ENCODE peak calls at places on chromosomes 11 and 22, in ten cellular contexts. R is CD4-positive, alpha-beta memory T cell; W is K562; K is transverse colon; B is HCT116; X is esophagus muscularis mucosa; A is pancreas; D is stomach; I is body of pancreas; F is cardiac muscle cell. Y is an unnamed sample. For H3K36me3 and H3K9me3, the result is how much of the 10 kb centered on the place peaks cover.

GRCh38 chr11:35346472-35347136 is 72.8 kb downstream of the SLC1A2 start:
- DNase-seq in R (no peak), W (no peak), K (no peak), B (no peak), X (no peak), A (no peak), D (no peak), I (no peak), F (no peak), Y (no peak)

GRCh38 chr11:111000400-111001090 is 245.0 kb upstream of the POU2AF2 start:
- DNase-seq in R (no peak), W (no peak), K (no peak), B (no peak), X (peak), A (no peak), D (no peak), I (no peak), F (peak), Y (no peak)

GRCh38 chr11:70517996-70518907 is 119.9 kb downstream of the CTTN start:
- DNase-seq in R (no peak), W (no peak), K (no peak), B (no peak), X (no peak), A (no peak), D (no peak), I (no peak), F (peak), Y (peak)

GRCh38 chr22:46078241-46079092 is 71.9 kb upstream of the PPARA start:
- DNase-seq in R (no peak), W (no peak), K (peak), B (no peak), X (no peak), A (peak), D (peak), I (peak), F (no peak), Y (peak)

GRCh38 chr11:123590296-123590912 is 64.0 kb downstream of the SCN3B start:
- DNase-seq in R (no peak), W (no peak), K (peak), B (peak), X (no peak), A (peak), D (peak), I (peak), F (peak), Y (peak)

GRCh38 chr22:43726964-43727543 is 85.1 kb downstream of the EFCAB6 start:
- DNase-seq in R (no peak), W (no peak), K (no peak), B (no peak), X (peak), A (no peak), D (no peak), I (no peak), F (no peak), Y (no peak)

GRCh38 chr22:42969348-42969975 is 45.5 kb downstream of the PACSIN2 start:
- DNase-seq in R (no peak), W (no peak), K (no peak), B (no peak), X (no peak), A (no peak), D (no peak), I (no peak), F (peak), Y (peak)

GRCh38 chr22:35103756-35104155 is 37.8 kb downstream of the ISX start:
- DNase-seq in R (no peak), W (no peak), K (peak), B (no peak), X (no peak), A (no peak), D (no peak), I (no peak), F (no peak), Y (no peak)

GRCh38 chr22:25334091-25334490 is 114.7 kb downstream of the CRYBB2 start:
- DNase-seq in R (peak), W (peak), K (peak), B (peak), X (no peak), A (peak), D (peak), I (peak), F (peak), Y (peak)

GRCh38 chr22:33829549-33830280 is 90.6 kb downstream of the LARGE1 start:
- DNase-seq in R (no peak), W (no peak), K (no peak), B (no peak), X (no peak), A (no peak), D (no peak), I (no peak), F (no peak), Y (no peak)

GRCh38 chr11:128522943-128523518 is 64.3 kb downstream of the ETS1 start:
- DNase-seq in R (peak), W (no peak), K (no peak), B (no peak), X (no peak), A (no peak), D (no peak), I (no peak), F (no peak), Y (no peak)

GRCh38 chr11:60469723-60470122 is 14.1 kb downstream of the MS4A1 start:
- DNase-seq in R (no peak), W (no peak), K (no peak), B (no peak), X (no peak), A (no peak), D (no peak), I (no peak), F (no peak), Y (no peak)

GRCh38 chr22:20130739-20131592 is 638 bp upstream of the ZDHHC8 start:
- DNase-seq in R (peak), W (peak), K (peak), B (peak), X (peak), A (peak), D (peak), I (peak), F (peak), Y (peak)

GRCh38 chr22:20635227-20635591 is 127.8 kb downstream of the MED15 start:
- DNase-seq in R (no peak), W (no peak), K (no peak), B (no peak), X (no peak), A (no peak), D (no peak), I (no peak), F (no peak), Y (no peak)

GRCh38 chr11:103587951-103588788 is 448.3 kb upstream of the DDI1 start:
- DNase-seq in R (no peak), W (no peak), K (no peak), B (no peak), X (no peak), A (no peak), D (no peak), I (no peak), F (no peak), Y (no peak)

GRCh38 chr11:32395127-32395526 is 40.2 kb downstream of the WT1 start:
- DNase-seq in R (no peak), W (no peak), K (no peak), B (no peak), X (no peak), A (no peak), D (no peak), I (no peak), F (no peak), Y (no peak)

GRCh38 chr11:65019824-65020223 is 5.9 kb downstream of the ARL2 start:
- DNase-seq in R (no peak), W (no peak), K (no peak), B (no peak), X (no peak), A (no peak), D (no peak), I (no peak), F (no peak), Y (no peak)

GRCh38 chr22:32478994-32479393 is 4.4 kb downstream of the FBXO7 start:
- DNase-seq in R (no peak), W (no peak), K (no peak), B (no peak), X (no peak), A (no peak), D (no peak), I (no peak), F (no peak), Y (no peak)

DNA sequence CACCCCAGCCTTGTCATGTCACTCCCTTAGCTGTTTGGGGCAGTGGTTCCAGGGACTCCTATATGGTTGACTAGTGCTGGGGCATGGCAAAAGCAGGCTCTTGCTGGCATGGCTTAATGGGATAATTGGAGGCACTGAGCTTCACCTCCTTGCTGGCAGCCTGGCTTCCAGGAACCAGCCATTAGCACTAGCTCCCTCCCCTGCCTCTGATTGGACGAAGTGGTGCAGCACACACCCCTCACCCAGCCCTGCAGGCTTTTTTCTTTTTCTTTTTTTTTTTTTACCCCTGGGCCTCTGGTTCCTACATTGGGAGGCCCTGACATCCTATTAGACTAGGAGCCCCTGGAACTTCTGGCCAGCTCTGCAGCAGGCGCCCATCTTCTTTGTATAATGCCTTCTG is 18.6 kb downstream of the PHLDB1 start:
- DNase-seq in R (no peak), W (peak), K (no peak), B (no peak), X (no peak), A (no peak), D (no peak), I (no peak), F (no peak), Y (no peak)
- H3K36me3 ChIP-seq in R (under half), W (under half), K (under half), B (under half), X (under half), A (under half), D (half or more), I (under half), F (under half), Y (under half)

GRCh38 chr11:108278954-108279353 is 56.1 kb downstream of the ATM start:
- DNase-seq in R (no peak), W (no peak), K (no peak), B (no peak), X (no peak), A (no peak), D (no peak), I (no peak), F (no peak), Y (no peak)
- H3K9me3 ChIP-seq in R (under half), W (under half), K (under half), B (under half), X (under half), A (under half), D (under half), I (under half), F (under half), Y (under half)

DNA sequence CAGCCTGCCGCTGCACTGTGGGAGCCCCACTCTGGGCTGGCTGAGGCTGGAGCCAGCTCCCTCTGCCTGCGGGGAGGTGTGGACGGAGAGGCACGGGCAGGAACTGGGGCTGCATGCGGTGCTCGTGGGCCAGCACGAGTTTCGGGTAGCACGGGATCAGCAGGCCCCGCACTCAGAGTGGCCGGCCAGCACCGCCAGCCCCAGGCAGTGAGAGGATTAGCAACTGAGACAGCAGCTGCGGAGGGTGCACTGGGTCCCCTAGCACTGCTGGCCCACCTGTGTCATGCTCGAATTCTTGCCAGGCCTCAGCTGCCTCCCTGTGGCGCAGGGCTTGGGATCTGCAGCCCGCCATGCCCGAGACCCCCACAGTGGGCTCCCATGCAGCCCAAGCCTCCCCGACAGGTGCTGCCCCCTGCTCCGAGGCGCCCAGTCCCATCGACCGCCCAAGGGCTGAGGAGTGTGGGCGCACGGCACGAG is 24.0 kb upstream of the OR5B21 start:
- DNase-seq in R (no peak), W (no peak), K (no peak), B (no peak), X (no peak), A (no peak), D (no peak), I (no peak), F (no peak), Y (no peak)
- H3K36me3 ChIP-seq in R (under half), W (under half), K (under half), B (under half), X (under half), A (under half), D (half or more), I (under half), F (under half), Y (under half)

GRCh38 chr11:2650343-2650867 is 49.4 kb downstream of the KCNQ1OT1 start:
- DNase-seq in R (no peak), W (no peak), K (no peak), B (no peak), X (no peak), A (no peak), D (no peak), I (no peak), F (no peak), Y (no peak)
- H3K9me3 ChIP-seq in R (under half), W (under half), K (half or more), B (under half), X (under half), A (under half), D (half or more), I (under half), F (under half), Y (under half)

GRCh38 chr11:85970593-85970992 is 98.3 kb downstream of the PICALM start:
- DNase-seq in R (no peak), W (no peak), K (no peak), B (no peak), X (no peak), A (no peak), D (no peak), I (no peak), F (no peak), Y (no peak)

GRCh38 chr11:85965202-85965601 is 103.7 kb downstream of the PICALM start:
- DNase-seq in R (no peak), W (no peak), K (no peak), B (no peak), X (no peak), A (no peak), D (no peak), I (no peak), F (no peak), Y (no peak)

GRCh38 chr11:85961930-85962363 is 106.8 kb downstream of the CCDC83 start:
- DNase-seq in R (no peak), W (no peak), K (no peak), B (no peak), X (no peak), A (no peak), D (no peak), I (no peak), F (peak), Y (peak)

GRCh38 chr11:85967457-85967856 is 101.4 kb downstream of the PICALM start:
- DNase-seq in R (no peak), W (no peak), K (no peak), B (no peak), X (no peak), A (no peak), D (no peak), I (no peak), F (no peak), Y (no peak)
- H3K36me3 ChIP-seq in R (half or more), W (half or more), K (under half), B (under half), X (under half), A (under half), D (half or more), I (under half), F (under half), Y (under half)

GRCh38 chr22:49044776-49045175 is 782.9 kb downstream of the BRD1 start:
- DNase-seq in R (no peak), W (no peak), K (no peak), B (no peak), X (no peak), A (no peak), D (no peak), I (no peak), F (no peak), Y (no peak)
- H3K9me3 ChIP-seq in R (under half), W (under half), K (under half), B (under half), X (under half), A (under half), D (under half), I (under half), F (under half), Y (half or more)

DNA sequence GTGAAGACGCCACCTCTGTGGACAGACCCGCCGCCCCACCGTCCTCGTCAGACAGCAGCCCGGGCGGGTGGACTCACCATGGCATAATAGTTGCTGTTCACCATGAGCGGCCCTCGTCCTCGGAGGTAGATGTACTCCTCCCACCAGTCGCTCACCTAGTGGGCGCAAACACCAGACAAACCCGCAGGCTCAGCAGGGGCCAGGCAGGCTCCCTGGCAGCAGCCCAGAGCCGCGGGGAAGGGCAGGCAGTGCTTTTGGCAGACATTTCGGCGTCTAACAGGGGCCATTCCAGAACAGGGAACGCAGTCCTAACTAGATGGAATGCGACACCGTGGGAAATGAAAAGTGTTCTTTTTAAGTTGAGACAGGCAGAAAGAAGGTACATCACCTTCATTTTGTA is 44.9 kb downstream of the CPT1A start:
- DNase-seq in R (no peak), W (no peak), K (no peak), B (no peak), X (no peak), A (no peak), D (no peak), I (no peak), F (no peak), Y (no peak)
- H3K36me3 ChIP-seq in R (under half), W (under half), K (under half), B (under half), X (half or more), A (under half), D (half or more), I (under half), F (under half), Y (under half)

GRCh38 chr22:47377926-47378560 is 615.6 kb downstream of the TBC1D22A start:
- DNase-seq in R (no peak), W (no peak), K (no peak), B (no peak), X (no peak), A (no peak), D (no peak), I (no peak), F (no peak), Y (no peak)

GRCh38 chr22:47380692-47381091 is 618.2 kb downstream of the TBC1D22A start:
- DNase-seq in R (no peak), W (no peak), K (no peak), B (no peak), X (no peak), A (no peak), D (no peak), I (no peak), F (no peak), Y (no peak)

GRCh38 chr22:47379037-47379436 is 616.6 kb downstream of the TBC1D22A start:
- DNase-seq in R (no peak), W (no peak), K (no peak), B (no peak), X (no peak), A (no peak), D (no peak), I (no peak), F (no peak), Y (no peak)

GRCh38 chr22:47382164-47382890 is 619.9 kb downstream of the TBC1D22A start:
- DNase-seq in R (no peak), W (no peak), K (no peak), B (no peak), X (no peak), A (no peak), D (no peak), I (no peak), F (no peak), Y (no peak)

GRCh38 chr22:47381240-47381639 is 618.8 kb downstream of the TBC1D22A start:
- DNase-seq in R (no peak), W (no peak), K (no peak), B (no peak), X (no peak), A (no peak), D (no peak), I (no peak), F (no peak), Y (no peak)
- H3K9me3 ChIP-seq in R (under half), W (under half), K (under half), B (under half), X (under half), A (under half), D (under half), I (under half), F (under half), Y (under half)

DNA sequence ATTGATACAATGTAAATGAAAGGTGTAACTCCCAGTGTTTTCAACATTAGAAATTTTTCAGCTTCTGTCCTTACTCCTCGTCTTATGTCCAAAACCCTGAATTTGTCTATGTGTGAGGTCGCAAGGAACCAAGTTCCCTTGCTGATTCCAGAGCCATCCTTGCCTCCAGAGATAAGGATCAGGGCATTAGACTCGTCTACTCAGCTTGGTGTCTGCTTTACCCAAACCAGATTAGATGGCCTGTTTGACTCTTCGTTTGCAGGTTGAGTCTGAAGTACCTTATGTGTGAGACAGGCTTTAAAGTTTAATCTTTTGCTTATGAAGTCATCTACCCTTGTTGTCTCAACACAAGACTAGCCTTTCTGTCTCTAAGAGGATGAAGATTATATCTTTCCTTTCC is 55.6 kb downstream of the SPECC1L start:
- DNase-seq in R (no peak), W (no peak), K (no peak), B (no peak), X (no peak), A (no peak), D (no peak), I (no peak), F (no peak), Y (no peak)
- H3K36me3 ChIP-seq in R (under half), W (half or more), K (under half), B (under half), X (under half), A (under half), D (half or more), I (under half), F (half or more), Y (under half)

GRCh38 chr22:49291169-49291568 is 536.5 kb downstream of the BRD1 start:
- DNase-seq in R (no peak), W (no peak), K (no peak), B (no peak), X (no peak), A (no peak), D (no peak), I (no peak), F (no peak), Y (no peak)
- H3K9me3 ChIP-seq in R (under half), W (under half), K (under half), B (under half), X (under half), A (under half), D (under half), I (under half), F (under half), Y (half or more)